ENCODE peak calls at places on chromosomes 1 and 21, in four cellular contexts. One of them, this sample, is unnamed.

GRCh38 chr1:40256401-40257084 is 1.5 kb upstream of the ZMPSTE24 start:
- DNase-seq in HCT116: no peak
- DNase-seq in H1: no peak
- DNase-seq in SK-N-SH: no peak
- DNase-seq in this sample: no peak

GRCh38 chr1:81414417-81415087 is 386.2 kb upstream of the ADGRL2 start:
- DNase-seq in HCT116: peak; percentile 8
- DNase-seq in H1: peak; percentile 57
- DNase-seq in SK-N-SH: peak; percentile 31
- DNase-seq in this sample: no peak

GRCh38 chr1:24199291-24199900 is 12.3 kb upstream of the IFNLR1 start:
- DNase-seq in HCT116: peak; percentile 54
- DNase-seq in H1: no peak
- DNase-seq in SK-N-SH: peak; percentile 88
- DNase-seq in this sample: peak; percentile 84

GRCh38 chr1:5481889-5482288 is 510.3 kb downstream of the NPHP4 start:
- DNase-seq in HCT116: peak; percentile 28
- DNase-seq in H1: peak; percentile 33
- DNase-seq in SK-N-SH: no peak
- DNase-seq in this sample: peak; percentile 66

GRCh38 chr1:24895511-24895910 is 34.6 kb downstream of the RUNX3 start:
- DNase-seq in HCT116: no peak
- DNase-seq in H1: no peak
- DNase-seq in SK-N-SH: no peak
- DNase-seq in this sample: no peak

GRCh38 chr1:164969256-164969655 is 387.3 kb downstream of the LMX1A start:
- DNase-seq in HCT116: no peak
- DNase-seq in H1: no peak
- DNase-seq in SK-N-SH: no peak
- DNase-seq in this sample: no peak

GRCh38 chr1:197100677-197101076 is 33.6 kb upstream of the F13B start:
- DNase-seq in HCT116: no peak
- DNase-seq in H1: no peak
- DNase-seq in SK-N-SH: no peak
- DNase-seq in this sample: no peak

GRCh38 chr1:112877741-112878140 is 78.3 kb downstream of the SLC16A1 start:
- DNase-seq in HCT116: no peak
- DNase-seq in H1: no peak
- DNase-seq in SK-N-SH: no peak
- DNase-seq in this sample: no peak

GRCh38 chr21:36330904-36331303 is 10.9 kb downstream of the MORC3 start:
- DNase-seq in HCT116: peak; percentile 27
- DNase-seq in H1: no peak
- DNase-seq in SK-N-SH: peak; percentile 61
- DNase-seq in this sample: no peak

GRCh38 chr21:42475526-42476492 is 20.2 kb downstream of the RSPH1 start:
- DNase-seq in HCT116: no peak
- DNase-seq in H1: no peak
- DNase-seq in SK-N-SH: no peak
- DNase-seq in this sample: no peak

GRCh38 chr1:180235077-180235501 is 5.0 kb downstream of the LHX4 start:
- DNase-seq in HCT116: no peak
- DNase-seq in H1: no peak
- DNase-seq in SK-N-SH: no peak
- DNase-seq in this sample: no peak

GRCh38 chr1:170415734-170416372 is 116.1 kb upstream of the GORAB start:
- DNase-seq in HCT116: no peak
- DNase-seq in H1: no peak
- DNase-seq in SK-N-SH: no peak
- DNase-seq in this sample: no peak

GRCh38 chr1:202834771-202835547 is 24.2 kb downstream of the PCAT6 start:
- DNase-seq in HCT116: no peak
- DNase-seq in H1: no peak
- DNase-seq in SK-N-SH: no peak
- DNase-seq in this sample: no peak

GRCh38 chr1:24564695-24565094 is 8.8 kb downstream of the NCMAP start:
- DNase-seq in HCT116: no peak
- DNase-seq in H1: no peak
- DNase-seq in SK-N-SH: no peak
- DNase-seq in this sample: no peak

GRCh38 chr21:33302055-33302454 is 22.7 kb upstream of the IFNAR1 start:
- DNase-seq in HCT116: no peak
- DNase-seq in H1: no peak
- DNase-seq in SK-N-SH: no peak
- DNase-seq in this sample: no peak

GRCh38 chr1:202084791-202085681 is 37.7 kb upstream of the GPR37L1 start:
- DNase-seq in HCT116: peak; percentile 87
- DNase-seq in H1: no peak
- DNase-seq in SK-N-SH: no peak
- DNase-seq in this sample: no peak

GRCh38 chr1:114668784-114669561 is 876 bp downstream of the DENND2C start:
- DNase-seq in HCT116: no peak
- DNase-seq in H1: no peak
- DNase-seq in SK-N-SH: peak; percentile 9
- DNase-seq in this sample: no peak

GRCh38 chr1:8197493-8198282 is 120.2 kb upstream of the SLC45A1 start:
- DNase-seq in HCT116: peak; percentile 97
- DNase-seq in H1: no peak
- DNase-seq in SK-N-SH: no peak
- DNase-seq in this sample: peak; percentile 62

GRCh38 chr1:30887485-30888315 is 20.9 kb downstream of the SDC3 start:
- DNase-seq in HCT116: no peak
- DNase-seq in H1: no peak
- DNase-seq in SK-N-SH: no peak
- DNase-seq in this sample: no peak
- TF ChIP-seq POLR2AphosphoS5 in HCT116: no peak
- TF ChIP-seq POLR2AphosphoS5 in H1: no peak
- TF ChIP-seq POLR2AphosphoS5 in SK-N-SH: no peak
- TF ChIP-seq POLR2AphosphoS5 in this sample: no peak

GRCh38 chr1:224266105-224266935 is 63.7 kb downstream of the NVL start:
- DNase-seq in HCT116: no peak
- DNase-seq in H1: no peak
- DNase-seq in SK-N-SH: no peak
- DNase-seq in this sample: no peak

GRCh38 chr1:224264321-224264720 is 65.7 kb downstream of the NVL start:
- DNase-seq in HCT116: no peak
- DNase-seq in H1: no peak
- DNase-seq in SK-N-SH: no peak
- DNase-seq in this sample: no peak

GRCh38 chr1:224258351-224258750 is 71.6 kb downstream of the NVL start:
- DNase-seq in HCT116: no peak
- DNase-seq in H1: no peak
- DNase-seq in SK-N-SH: no peak
- DNase-seq in this sample: no peak

GRCh38 chr1:224259986-224260385 is 70.0 kb downstream of the NVL start:
- DNase-seq in HCT116: no peak
- DNase-seq in H1: no peak
- DNase-seq in SK-N-SH: no peak
- DNase-seq in this sample: no peak

DNA sequence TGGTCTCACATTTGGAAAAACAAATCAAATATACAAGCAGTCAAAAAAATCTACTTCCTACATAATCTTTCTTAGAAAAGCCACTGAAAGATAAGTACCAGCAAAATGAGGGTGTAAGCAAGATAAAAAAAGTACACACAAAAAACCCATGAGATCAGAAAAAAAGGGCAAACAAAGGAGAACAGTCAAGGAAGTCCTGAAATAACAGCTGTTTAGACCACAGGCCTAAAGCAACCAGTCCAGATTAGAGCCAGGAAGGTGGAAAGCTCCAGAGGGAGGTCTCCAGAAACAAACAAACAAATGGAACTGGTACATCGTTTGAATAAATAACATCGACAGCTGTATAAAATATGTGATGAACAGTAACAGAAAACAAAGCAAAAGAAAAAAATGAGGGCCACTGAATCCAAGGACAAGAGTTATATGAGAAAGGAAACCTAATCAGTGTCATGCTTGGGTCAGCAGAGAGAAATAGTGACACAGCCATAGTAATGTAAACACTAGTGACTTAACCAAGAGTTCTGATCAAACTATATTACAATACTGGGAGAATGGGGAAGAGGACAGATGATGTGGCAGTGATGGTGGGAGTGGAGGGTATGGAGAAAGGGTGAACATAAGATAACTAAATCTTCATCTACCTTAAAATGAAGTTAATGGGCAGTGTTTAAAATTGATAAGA is 67.5 kb downstream of the NVL start:
- DNase-seq in HCT116: no peak
- DNase-seq in H1: no peak
- DNase-seq in SK-N-SH: no peak
- DNase-seq in this sample: no peak
- H3K27ac ChIP-seq in HCT116: no peak overlapping the region
- H3K27ac ChIP-seq in H1: no peak overlapping the region
- H3K27ac ChIP-seq in SK-N-SH: no peak overlapping the region
- H3K27ac ChIP-seq in this sample: no peak overlapping the region

DNA sequence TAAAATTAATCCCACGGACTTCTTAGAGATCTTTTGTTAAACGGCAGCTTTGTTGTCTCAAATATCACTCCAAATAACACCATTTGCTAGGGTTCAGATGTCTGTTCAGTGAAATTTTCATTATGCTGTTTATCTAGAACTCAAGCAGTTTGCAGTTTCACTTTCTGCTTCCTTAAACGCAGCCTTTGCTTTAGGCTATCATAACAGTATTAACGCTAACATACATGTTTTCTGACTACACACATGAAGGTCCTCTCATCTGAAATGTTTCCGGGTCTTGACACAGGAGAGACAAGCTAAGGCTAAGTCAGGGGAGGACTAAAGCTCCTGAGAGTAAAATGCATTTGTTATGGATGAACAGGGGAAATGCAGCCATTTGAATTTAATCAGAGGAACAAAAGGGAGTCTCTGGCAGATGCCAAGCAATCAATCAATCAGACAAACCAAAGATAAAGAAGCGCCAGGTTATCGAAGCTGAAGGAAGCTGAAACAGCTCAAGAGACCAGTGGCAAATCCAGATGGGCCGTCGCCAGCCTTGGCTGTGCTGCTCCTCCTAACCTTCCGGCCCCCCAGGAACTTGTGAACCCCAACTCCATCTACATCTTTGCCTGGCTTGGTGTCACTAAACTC is 16.9 kb downstream of the CCSAP start:
- DNase-seq in HCT116: no peak
- DNase-seq in H1: no peak
- DNase-seq in SK-N-SH: no peak
- DNase-seq in this sample: no peak
- H3K4me3 ChIP-seq in HCT116: no peak overlapping the region
- H3K4me3 ChIP-seq in H1: no peak overlapping the region
- H3K4me3 ChIP-seq in SK-N-SH: no peak overlapping the region
- H3K4me3 ChIP-seq in this sample: no peak overlapping the region

GRCh38 chr1:115811140-115811828 is 29.6 kb downstream of the NHLH2 start:
- DNase-seq in HCT116: no peak
- DNase-seq in H1: no peak
- DNase-seq in SK-N-SH: no peak
- DNase-seq in this sample: no peak
- TF ChIP-seq POLR2AphosphoS5 in HCT116: no peak
- TF ChIP-seq POLR2AphosphoS5 in H1: no peak
- TF ChIP-seq POLR2AphosphoS5 in SK-N-SH: no peak
- TF ChIP-seq POLR2AphosphoS5 in this sample: no peak

GRCh38 chr1:51327386-51327785 is 3.0 kb downstream of the TTC39A start:
- DNase-seq in HCT116: no peak
- DNase-seq in H1: no peak
- DNase-seq in SK-N-SH: no peak
- DNase-seq in this sample: no peak
- H3K27ac ChIP-seq in HCT116: no peak overlapping the region
- H3K27ac ChIP-seq in H1: no peak overlapping the region
- H3K27ac ChIP-seq in SK-N-SH: no peak overlapping the region
- H3K27ac ChIP-seq in this sample: no peak overlapping the region